ENCODE peak calls at places on chromosomes 1 and 21, in ten cellular contexts. One of them, this sample, is unnamed.

GRCh38 chr21:45874716-45875415 is 106.7 kb upstream of the COL6A1 start:
- DNase-seq in neuronal stem cell: no peak
- DNase-seq in cerebellar nuclear complex: no peak
- DNase-seq in iris pigment epithelial cell: peak
- DNase-seq in glutamatergic neuron: no peak
- DNase-seq in cardiac septum: peak
- DNase-seq in IMR-90: peak
- DNase-seq in stimulated activated CD4-positive, alpha-beta T cell treated with anti-CD3 and anti-CD28 coated beads, Interleukin-12 subunit alpha, Interleukin-12 subunit beta, amount 100 ng/mL, for 48 hours: no peak
- DNase-seq in ELR: peak
- DNase-seq in NCI-H1436: no peak
- DNase-seq in this sample: peak

GRCh38 chr1:163170975-163171676 is 31.6 kb downstream of the RGS5 start:
- DNase-seq in neuronal stem cell: no peak
- DNase-seq in cerebellar nuclear complex: no peak
- DNase-seq in iris pigment epithelial cell: peak
- DNase-seq in glutamatergic neuron: no peak
- DNase-seq in cardiac septum: no peak
- DNase-seq in IMR-90: peak
- DNase-seq in stimulated activated CD4-positive, alpha-beta T cell treated with anti-CD3 and anti-CD28 coated beads, Interleukin-12 subunit alpha, Interleukin-12 subunit beta, amount 100 ng/mL, for 48 hours: no peak
- DNase-seq in ELR: peak
- DNase-seq in NCI-H1436: no peak
- DNase-seq in this sample: no peak

GRCh38 chr21:36576441-36576840 is 96.5 kb upstream of the CLDN14 start:
- DNase-seq in neuronal stem cell: no peak
- DNase-seq in cerebellar nuclear complex: no peak
- DNase-seq in iris pigment epithelial cell: no peak
- DNase-seq in glutamatergic neuron: no peak
- DNase-seq in cardiac septum: no peak
- DNase-seq in IMR-90: no peak
- DNase-seq in stimulated activated CD4-positive, alpha-beta T cell treated with anti-CD3 and anti-CD28 coated beads, Interleukin-12 subunit alpha, Interleukin-12 subunit beta, amount 100 ng/mL, for 48 hours: no peak
- DNase-seq in ELR: no peak
- DNase-seq in NCI-H1436: no peak
- DNase-seq in this sample: no peak

GRCh38 chr1:63450416-63450815 is 72.6 kb downstream of the ITGB3BP start:
- DNase-seq in neuronal stem cell: no peak
- DNase-seq in cerebellar nuclear complex: no peak
- DNase-seq in iris pigment epithelial cell: no peak
- DNase-seq in glutamatergic neuron: no peak
- DNase-seq in cardiac septum: no peak
- DNase-seq in IMR-90: no peak
- DNase-seq in stimulated activated CD4-positive, alpha-beta T cell treated with anti-CD3 and anti-CD28 coated beads, Interleukin-12 subunit alpha, Interleukin-12 subunit beta, amount 100 ng/mL, for 48 hours: no peak
- DNase-seq in ELR: no peak
- DNase-seq in NCI-H1436: no peak
- DNase-seq in this sample: no peak

GRCh38 chr21:42650441-42651421 is 2.7 kb upstream of the PDE9A start:
- DNase-seq in neuronal stem cell: no peak
- DNase-seq in cerebellar nuclear complex: no peak
- DNase-seq in iris pigment epithelial cell: no peak
- DNase-seq in glutamatergic neuron: peak
- DNase-seq in cardiac septum: no peak
- DNase-seq in IMR-90: no peak
- DNase-seq in stimulated activated CD4-positive, alpha-beta T cell treated with anti-CD3 and anti-CD28 coated beads, Interleukin-12 subunit alpha, Interleukin-12 subunit beta, amount 100 ng/mL, for 48 hours: no peak
- DNase-seq in ELR: no peak
- DNase-seq in NCI-H1436: no peak
- DNase-seq in this sample: no peak

GRCh38 chr1:26468911-26469310 is 3.3 kb upstream of the HMGN2 start:
- DNase-seq in neuronal stem cell: no peak
- DNase-seq in cerebellar nuclear complex: no peak
- DNase-seq in iris pigment epithelial cell: no peak
- DNase-seq in glutamatergic neuron: peak
- DNase-seq in cardiac septum: no peak
- DNase-seq in IMR-90: no peak
- DNase-seq in stimulated activated CD4-positive, alpha-beta T cell treated with anti-CD3 and anti-CD28 coated beads, Interleukin-12 subunit alpha, Interleukin-12 subunit beta, amount 100 ng/mL, for 48 hours: no peak
- DNase-seq in ELR: no peak
- DNase-seq in NCI-H1436: no peak
- DNase-seq in this sample: no peak

GRCh38 chr21:16086936-16087335 is 357.2 kb downstream of the USP25 start:
- DNase-seq in neuronal stem cell: no peak
- DNase-seq in cerebellar nuclear complex: no peak
- DNase-seq in iris pigment epithelial cell: no peak
- DNase-seq in glutamatergic neuron: no peak
- DNase-seq in cardiac septum: no peak
- DNase-seq in IMR-90: no peak
- DNase-seq in stimulated activated CD4-positive, alpha-beta T cell treated with anti-CD3 and anti-CD28 coated beads, Interleukin-12 subunit alpha, Interleukin-12 subunit beta, amount 100 ng/mL, for 48 hours: no peak
- DNase-seq in ELR: no peak
- DNase-seq in NCI-H1436: no peak
- DNase-seq in this sample: no peak

GRCh38 chr1:211886551-211886950 is 56.0 kb upstream of the LPGAT1 start:
- DNase-seq in neuronal stem cell: no peak
- DNase-seq in cerebellar nuclear complex: no peak
- DNase-seq in iris pigment epithelial cell: no peak
- DNase-seq in glutamatergic neuron: no peak
- DNase-seq in cardiac septum: no peak
- DNase-seq in IMR-90: no peak
- DNase-seq in stimulated activated CD4-positive, alpha-beta T cell treated with anti-CD3 and anti-CD28 coated beads, Interleukin-12 subunit alpha, Interleukin-12 subunit beta, amount 100 ng/mL, for 48 hours: no peak
- DNase-seq in ELR: no peak
- DNase-seq in NCI-H1436: no peak
- DNase-seq in this sample: no peak

GRCh38 chr1:18646091-18646775 is 15.6 kb downstream of the PAX7 start:
- DNase-seq in neuronal stem cell: no peak
- DNase-seq in cerebellar nuclear complex: no peak
- DNase-seq in iris pigment epithelial cell: no peak
- DNase-seq in glutamatergic neuron: no peak
- DNase-seq in cardiac septum: no peak
- DNase-seq in IMR-90: no peak
- DNase-seq in stimulated activated CD4-positive, alpha-beta T cell treated with anti-CD3 and anti-CD28 coated beads, Interleukin-12 subunit alpha, Interleukin-12 subunit beta, amount 100 ng/mL, for 48 hours: no peak
- DNase-seq in ELR: no peak
- DNase-seq in NCI-H1436: no peak
- DNase-seq in this sample: no peak

GRCh38 chr21:17491716-17492414 is 21.0 kb upstream of the CXADR start:
- DNase-seq in neuronal stem cell: no peak
- DNase-seq in cerebellar nuclear complex: no peak
- DNase-seq in iris pigment epithelial cell: peak
- DNase-seq in glutamatergic neuron: no peak
- DNase-seq in cardiac septum: no peak
- DNase-seq in IMR-90: peak
- DNase-seq in stimulated activated CD4-positive, alpha-beta T cell treated with anti-CD3 and anti-CD28 coated beads, Interleukin-12 subunit alpha, Interleukin-12 subunit beta, amount 100 ng/mL, for 48 hours: no peak
- DNase-seq in ELR: peak
- DNase-seq in NCI-H1436: no peak
- DNase-seq in this sample: peak

GRCh38 chr1:153375511-153375910 is at the start of gene S100A12:
- DNase-seq in neuronal stem cell: no peak
- DNase-seq in cerebellar nuclear complex: no peak
- DNase-seq in iris pigment epithelial cell: peak
- DNase-seq in glutamatergic neuron: no peak
- DNase-seq in cardiac septum: no peak
- DNase-seq in IMR-90: peak
- DNase-seq in stimulated activated CD4-positive, alpha-beta T cell treated with anti-CD3 and anti-CD28 coated beads, Interleukin-12 subunit alpha, Interleukin-12 subunit beta, amount 100 ng/mL, for 48 hours: no peak
- DNase-seq in ELR: peak
- DNase-seq in NCI-H1436: no peak
- DNase-seq in this sample: no peak

GRCh38 chr1:60118119-60118518 is 44.5 kb upstream of the C1orf87 start:
- DNase-seq in neuronal stem cell: no peak
- DNase-seq in cerebellar nuclear complex: no peak
- DNase-seq in iris pigment epithelial cell: no peak
- DNase-seq in glutamatergic neuron: no peak
- DNase-seq in cardiac septum: no peak
- DNase-seq in IMR-90: no peak
- DNase-seq in stimulated activated CD4-positive, alpha-beta T cell treated with anti-CD3 and anti-CD28 coated beads, Interleukin-12 subunit alpha, Interleukin-12 subunit beta, amount 100 ng/mL, for 48 hours: no peak
- DNase-seq in ELR: no peak
- DNase-seq in NCI-H1436: no peak
- DNase-seq in this sample: no peak

GRCh38 chr21:26881504-26882228 is 36.5 kb upstream of the ADAMTS1 start:
- DNase-seq in neuronal stem cell: peak
- DNase-seq in cerebellar nuclear complex: no peak
- DNase-seq in iris pigment epithelial cell: peak
- DNase-seq in glutamatergic neuron: no peak
- DNase-seq in cardiac septum: no peak
- DNase-seq in IMR-90: peak
- DNase-seq in stimulated activated CD4-positive, alpha-beta T cell treated with anti-CD3 and anti-CD28 coated beads, Interleukin-12 subunit alpha, Interleukin-12 subunit beta, amount 100 ng/mL, for 48 hours: no peak
- DNase-seq in ELR: peak
- DNase-seq in NCI-H1436: no peak
- DNase-seq in this sample: no peak

GRCh38 chr1:67652800-67653199 is 32.2 kb upstream of the GADD45A start:
- DNase-seq in neuronal stem cell: no peak
- DNase-seq in cerebellar nuclear complex: no peak
- DNase-seq in iris pigment epithelial cell: peak
- DNase-seq in glutamatergic neuron: no peak
- DNase-seq in cardiac septum: no peak
- DNase-seq in IMR-90: peak
- DNase-seq in stimulated activated CD4-positive, alpha-beta T cell treated with anti-CD3 and anti-CD28 coated beads, Interleukin-12 subunit alpha, Interleukin-12 subunit beta, amount 100 ng/mL, for 48 hours: no peak
- DNase-seq in ELR: peak
- DNase-seq in NCI-H1436: peak
- DNase-seq in this sample: peak

GRCh38 chr1:177659259-177659658 is 310.6 kb downstream of the SEC16B start:
- DNase-seq in neuronal stem cell: no peak
- DNase-seq in cerebellar nuclear complex: no peak
- DNase-seq in iris pigment epithelial cell: no peak
- DNase-seq in glutamatergic neuron: no peak
- DNase-seq in cardiac septum: no peak
- DNase-seq in IMR-90: no peak
- DNase-seq in stimulated activated CD4-positive, alpha-beta T cell treated with anti-CD3 and anti-CD28 coated beads, Interleukin-12 subunit alpha, Interleukin-12 subunit beta, amount 100 ng/mL, for 48 hours: no peak
- DNase-seq in ELR: no peak
- DNase-seq in NCI-H1436: peak
- DNase-seq in this sample: no peak

GRCh38 chr1:209652873-209653401 is 712 bp upstream of the LAMB3 start:
- DNase-seq in neuronal stem cell: no peak
- DNase-seq in cerebellar nuclear complex: no peak
- DNase-seq in iris pigment epithelial cell: peak
- DNase-seq in glutamatergic neuron: no peak
- DNase-seq in cardiac septum: no peak
- DNase-seq in IMR-90: peak
- DNase-seq in stimulated activated CD4-positive, alpha-beta T cell treated with anti-CD3 and anti-CD28 coated beads, Interleukin-12 subunit alpha, Interleukin-12 subunit beta, amount 100 ng/mL, for 48 hours: peak
- DNase-seq in ELR: peak
- DNase-seq in NCI-H1436: peak
- DNase-seq in this sample: no peak

GRCh38 chr1:234938924-234939323 is 189.7 kb downstream of the TOMM20 start:
- DNase-seq in neuronal stem cell: no peak
- DNase-seq in cerebellar nuclear complex: no peak
- DNase-seq in iris pigment epithelial cell: no peak
- DNase-seq in glutamatergic neuron: no peak
- DNase-seq in cardiac septum: no peak
- DNase-seq in IMR-90: no peak
- DNase-seq in stimulated activated CD4-positive, alpha-beta T cell treated with anti-CD3 and anti-CD28 coated beads, Interleukin-12 subunit alpha, Interleukin-12 subunit beta, amount 100 ng/mL, for 48 hours: no peak
- DNase-seq in ELR: no peak
- DNase-seq in NCI-H1436: no peak
- DNase-seq in this sample: no peak

GRCh38 chr1:17615157-17615556 is 75.7 kb downstream of the ARHGEF10L start:
- DNase-seq in neuronal stem cell: no peak
- DNase-seq in cerebellar nuclear complex: no peak
- DNase-seq in iris pigment epithelial cell: no peak
- DNase-seq in glutamatergic neuron: no peak
- DNase-seq in cardiac septum: no peak
- DNase-seq in IMR-90: no peak
- DNase-seq in stimulated activated CD4-positive, alpha-beta T cell treated with anti-CD3 and anti-CD28 coated beads, Interleukin-12 subunit alpha, Interleukin-12 subunit beta, amount 100 ng/mL, for 48 hours: no peak
- DNase-seq in ELR: no peak
- DNase-seq in NCI-H1436: no peak
- DNase-seq in this sample: no peak

GRCh38 chr1:118773656-118774055 is 214.5 kb downstream of the TBX15 start:
- DNase-seq in neuronal stem cell: no peak
- DNase-seq in cerebellar nuclear complex: no peak
- DNase-seq in iris pigment epithelial cell: no peak
- DNase-seq in glutamatergic neuron: no peak
- DNase-seq in cardiac septum: no peak
- DNase-seq in IMR-90: no peak
- DNase-seq in stimulated activated CD4-positive, alpha-beta T cell treated with anti-CD3 and anti-CD28 coated beads, Interleukin-12 subunit alpha, Interleukin-12 subunit beta, amount 100 ng/mL, for 48 hours: no peak
- DNase-seq in ELR: peak
- DNase-seq in NCI-H1436: no peak
- DNase-seq in this sample: no peak

GRCh38 chr1:96878640-96879039 is 157.1 kb downstream of the PTBP2 start:
- DNase-seq in neuronal stem cell: no peak
- DNase-seq in cerebellar nuclear complex: no peak
- DNase-seq in iris pigment epithelial cell: no peak
- DNase-seq in glutamatergic neuron: no peak
- DNase-seq in cardiac septum: no peak
- DNase-seq in IMR-90: no peak
- DNase-seq in stimulated activated CD4-positive, alpha-beta T cell treated with anti-CD3 and anti-CD28 coated beads, Interleukin-12 subunit alpha, Interleukin-12 subunit beta, amount 100 ng/mL, for 48 hours: no peak
- DNase-seq in ELR: no peak
- DNase-seq in NCI-H1436: no peak
- DNase-seq in this sample: no peak

GRCh38 chr1:109091196-109092193 is 931 bp downstream of the TMEM167B start:
- DNase-seq in neuronal stem cell: no peak
- DNase-seq in cerebellar nuclear complex: no peak
- DNase-seq in iris pigment epithelial cell: peak
- DNase-seq in glutamatergic neuron: no peak
- DNase-seq in cardiac septum: no peak
- DNase-seq in IMR-90: peak
- DNase-seq in stimulated activated CD4-positive, alpha-beta T cell treated with anti-CD3 and anti-CD28 coated beads, Interleukin-12 subunit alpha, Interleukin-12 subunit beta, amount 100 ng/mL, for 48 hours: peak
- DNase-seq in ELR: peak
- DNase-seq in NCI-H1436: no peak
- DNase-seq in this sample: no peak

GRCh38 chr21:28436286-28436932 is 556.3 kb downstream of the LTN1 start:
- DNase-seq in neuronal stem cell: no peak
- DNase-seq in cerebellar nuclear complex: no peak
- DNase-seq in iris pigment epithelial cell: peak
- DNase-seq in glutamatergic neuron: no peak
- DNase-seq in cardiac septum: no peak
- DNase-seq in IMR-90: peak
- DNase-seq in stimulated activated CD4-positive, alpha-beta T cell treated with anti-CD3 and anti-CD28 coated beads, Interleukin-12 subunit alpha, Interleukin-12 subunit beta, amount 100 ng/mL, for 48 hours: no peak
- DNase-seq in ELR: peak
- DNase-seq in NCI-H1436: no peak
- DNase-seq in this sample: peak

GRCh38 chr1:204493882-204494280 is 724 bp downstream of the PIK3C2B start:
- DNase-seq in neuronal stem cell: no peak
- DNase-seq in cerebellar nuclear complex: no peak
- DNase-seq in iris pigment epithelial cell: peak
- DNase-seq in glutamatergic neuron: no peak
- DNase-seq in cardiac septum: peak
- DNase-seq in IMR-90: peak
- DNase-seq in stimulated activated CD4-positive, alpha-beta T cell treated with anti-CD3 and anti-CD28 coated beads, Interleukin-12 subunit alpha, Interleukin-12 subunit beta, amount 100 ng/mL, for 48 hours: no peak
- DNase-seq in ELR: peak
- DNase-seq in NCI-H1436: peak
- DNase-seq in this sample: peak

GRCh38 chr1:206050655-206051235 is 2.2 kb upstream of the RHEX start:
- DNase-seq in neuronal stem cell: no peak
- DNase-seq in cerebellar nuclear complex: no peak
- DNase-seq in iris pigment epithelial cell: peak
- DNase-seq in glutamatergic neuron: no peak
- DNase-seq in cardiac septum: no peak
- DNase-seq in IMR-90: peak
- DNase-seq in stimulated activated CD4-positive, alpha-beta T cell treated with anti-CD3 and anti-CD28 coated beads, Interleukin-12 subunit alpha, Interleukin-12 subunit beta, amount 100 ng/mL, for 48 hours: peak
- DNase-seq in ELR: no peak
- DNase-seq in NCI-H1436: no peak
- DNase-seq in this sample: no peak

This sample was measured in uterus.